ENCODE peak calls at places on chromosomes 16 and 17, in six cellular contexts. One of them, this sample, is unnamed.

GRCh38 chr16:85465328-85466307 is 147.5 kb upstream of the GSE1 start:
- DNase-seq in suprapubic skin: no peak
- DNase-seq in iPS-NIHi11: no peak
- DNase-seq in activated T-helper 1 cell treated with Interleukin-2 at 50 U/mL for 16 hours: no peak
- DNase-seq in coronary artery: no peak
- DNase-seq in fibroblast of lung: peak
- DNase-seq in this sample: no peak

GRCh38 chr17:28717578-28718316 is at the start of gene RAB34:
- DNase-seq in suprapubic skin: peak
- DNase-seq in iPS-NIHi11: peak
- DNase-seq in activated T-helper 1 cell treated with Interleukin-2 at 50 U/mL for 16 hours: no peak
- DNase-seq in coronary artery: peak
- DNase-seq in fibroblast of lung: peak
- DNase-seq in this sample: peak

GRCh38 chr17:77836557-77837041 is 121.9 kb upstream of the TNRC6C start:
- DNase-seq in suprapubic skin: no peak
- DNase-seq in iPS-NIHi11: no peak
- DNase-seq in activated T-helper 1 cell treated with Interleukin-2 at 50 U/mL for 16 hours: no peak
- DNase-seq in coronary artery: no peak
- DNase-seq in fibroblast of lung: peak
- DNase-seq in this sample: no peak

GRCh38 chr17:45336390-45337182 is 19.8 kb upstream of the MAP3K14 start:
- DNase-seq in suprapubic skin: peak
- DNase-seq in iPS-NIHi11: no peak
- DNase-seq in activated T-helper 1 cell treated with Interleukin-2 at 50 U/mL for 16 hours: no peak
- DNase-seq in coronary artery: peak
- DNase-seq in fibroblast of lung: no peak
- DNase-seq in this sample: no peak

GRCh38 chr16:85897384-85897783 is 1.6 kb upstream of the IRF8 start:
- DNase-seq in suprapubic skin: no peak
- DNase-seq in iPS-NIHi11: no peak
- DNase-seq in activated T-helper 1 cell treated with Interleukin-2 at 50 U/mL for 16 hours: no peak
- DNase-seq in coronary artery: no peak
- DNase-seq in fibroblast of lung: no peak
- DNase-seq in this sample: no peak

GRCh38 chr16:51150159-51150893 is 744 bp downstream of the SALL1 start:
- DNase-seq in suprapubic skin: no peak
- DNase-seq in iPS-NIHi11: peak
- DNase-seq in activated T-helper 1 cell treated with Interleukin-2 at 50 U/mL for 16 hours: no peak
- DNase-seq in coronary artery: no peak
- DNase-seq in fibroblast of lung: peak
- DNase-seq in this sample: peak

GRCh38 chr17:41615454-41615853 is 2.9 kb upstream of the KRT16 start:
- DNase-seq in suprapubic skin: peak
- DNase-seq in iPS-NIHi11: peak
- DNase-seq in activated T-helper 1 cell treated with Interleukin-2 at 50 U/mL for 16 hours: no peak
- DNase-seq in coronary artery: no peak
- DNase-seq in fibroblast of lung: peak
- DNase-seq in this sample: peak

GRCh38 chr16:67199808-67200198 is 872 bp downstream of the ELMO3 start:
- DNase-seq in suprapubic skin: no peak
- DNase-seq in iPS-NIHi11: peak
- DNase-seq in activated T-helper 1 cell treated with Interleukin-2 at 50 U/mL for 16 hours: no peak
- DNase-seq in coronary artery: no peak
- DNase-seq in fibroblast of lung: no peak
- DNase-seq in this sample: peak

This sample was measured in neural progenitor cell.